ENCODE peak calls at places on chromosome 16, in nine cellular contexts. I is nephron progenitor cell; C is hippocampal formation; H is left ventricle myocardium inferior; L is heart left ventricle; G is AG20443; P is activated CD8-positive, alpha-beta T cell treated with anti-CD3 and anti-CD28 coated beads for 36 hours; T is NCI-H2171; F is lower leg skin. K is an unnamed sample.

GRCh38 chr16:80739523-80739922 is 64.9 kb downstream of the CDYL2 start:
- DNase-seq in I (no peak), C (no peak), H (no peak), L (no peak), G (no peak), P (peak), T (no peak), F (no peak), K (no peak)

GRCh38 chr16:70638814-70639792 is 7.3 kb upstream of the IL34 start:
- DNase-seq in I (no peak), C (no peak), H (no peak), L (no peak), G (no peak), P (no peak), T (no peak), F (no peak), K (no peak)

GRCh38 chr16:49592507-49593422 is 219.2 kb downstream of the C16orf78 start:
- DNase-seq in I (peak), C (no peak), H (no peak), L (no peak), G (peak), P (peak), T (peak), F (peak), K (no peak)

GRCh38 chr16:1691956-1692355 is 13.9 kb downstream of the JPT2 start:
- DNase-seq in I (no peak), C (no peak), H (no peak), L (no peak), G (no peak), P (no peak), T (no peak), F (no peak), K (no peak)

GRCh38 chr16:66064811-66065530 is 301.5 kb upstream of the CDH5 start:
- DNase-seq in I (no peak), C (no peak), H (no peak), L (no peak), G (no peak), P (no peak), T (no peak), F (no peak), K (no peak)

GRCh38 chr16:3861808-3862451 is 18.6 kb downstream of the CREBBP start:
- DNase-seq in I (no peak), C (no peak), H (no peak), L (no peak), G (no peak), P (peak), T (no peak), F (no peak), K (no peak)

GRCh38 chr16:17474037-17474436 is 3.3 kb upstream of the XYLT1 start:
- DNase-seq in I (no peak), C (no peak), H (no peak), L (no peak), G (peak), P (peak), T (no peak), F (peak), K (no peak)

GRCh38 chr16:46706642-46707041 is 17.2 kb downstream of the ORC6 start:
- DNase-seq in I (no peak), C (no peak), H (no peak), L (no peak), G (no peak), P (no peak), T (no peak), F (no peak), K (no peak)

GRCh38 chr16:87416826-87417471 is 24.8 kb downstream of the MAP1LC3B start:
- DNase-seq in I (no peak), C (no peak), H (peak), L (no peak), G (peak), P (peak), T (no peak), F (peak), K (no peak)

GRCh38 chr16:85978976-85979375 is 80.0 kb downstream of the IRF8 start:
- DNase-seq in I (no peak), C (no peak), H (no peak), L (no peak), G (no peak), P (no peak), T (no peak), F (no peak), K (no peak)

GRCh38 chr16:8892101-8892575 is 10.0 kb downstream of the LITAFD start:
- DNase-seq in I (no peak), C (no peak), H (no peak), L (no peak), G (no peak), P (no peak), T (no peak), F (peak), K (no peak)

GRCh38 chr16:80467961-80468360 is 72.8 kb upstream of the DYNLRB2 start:
- DNase-seq in I (no peak), C (no peak), H (no peak), L (no peak), G (no peak), P (no peak), T (no peak), F (no peak), K (no peak)

GRCh38 chr16:75198135-75198600 is 8.8 kb downstream of the CTRB2 start:
- DNase-seq in I (no peak), C (no peak), H (no peak), L (no peak), G (peak), P (no peak), T (no peak), F (peak), K (no peak)

GRCh38 chr16:57756424-57757325 is 21.1 kb downstream of the KATNB1 start:
- DNase-seq in I (no peak), C (no peak), H (no peak), L (no peak), G (no peak), P (no peak), T (no peak), F (no peak), K (no peak)